ENCODE peak calls at places on chromosomes 11 and 22, in nine cellular contexts. L is AG04450, T is DND-41, X is ovary, R is pancreas, O is bronchial epithelial cell, W is prostate gland, V is H1, P is fibroblast of mammary gland. S is an unnamed sample.

GRCh38 chr11:108037211-108037610 is 28.5 kb downstream of the CUL5 start:
- DNase-seq in L (no peak), T (no peak), X (no peak), R (no peak), O (no peak), W (no peak), V (no peak), P (no peak), S (no peak)

GRCh38 chr11:1926156-1927031 is 6.9 kb downstream of the TNNT3 start:
- DNase-seq in L (no peak), T (no peak), X (no peak), R (peak), O (no peak), W (no peak), V (no peak), P (no peak), S (no peak)

GRCh38 chr11:63833048-63833447 is 5.9 kb upstream of the MARK2 start:
- DNase-seq in L (no peak), T (no peak), X (no peak), R (no peak), O (no peak), W (no peak), V (no peak), P (no peak), S (no peak)

GRCh38 chr22:28948404-28948803 is 65.0 kb downstream of the ZNRF3 start:
- DNase-seq in L (no peak), T (no peak), X (no peak), R (no peak), O (no peak), W (no peak), V (no peak), P (no peak), S (no peak)

GRCh38 chr11:74319139-74319538 is 7.7 kb upstream of the P4HA3 start:
- DNase-seq in L (no peak), T (no peak), X (no peak), R (no peak), O (peak), W (no peak), V (no peak), P (peak), S (no peak)

GRCh38 chr22:33519140-33519973 is 400.9 kb downstream of the LARGE1 start:
- DNase-seq in L (no peak), T (no peak), X (peak), R (no peak), O (peak), W (peak), V (no peak), P (peak), S (peak)

GRCh38 chr11:76069061-76069460 is 137.2 kb downstream of the WNT11 start:
- DNase-seq in L (no peak), T (no peak), X (no peak), R (no peak), O (no peak), W (no peak), V (no peak), P (no peak), S (no peak)

GRCh38 chr22:20088263-20088648 is 8.2 kb downstream of the DGCR8 start:
- DNase-seq in L (no peak), T (no peak), X (no peak), R (no peak), O (no peak), W (no peak), V (no peak), P (no peak), S (no peak)

GRCh38 chr11:1160231-1161101 is 2.7 kb downstream of the MUC5AC start:
- DNase-seq in L (no peak), T (no peak), X (no peak), R (peak), O (no peak), W (no peak), V (no peak), P (no peak), S (no peak)

GRCh38 chr11:5252280-5253265 is 2.0 kb downstream of the HBG2 start:
- DNase-seq in L (no peak), T (no peak), X (no peak), R (no peak), O (no peak), W (no peak), V (no peak), P (no peak), S (no peak)

GRCh38 chr11:106691807-106692365 is 326.4 kb downstream of the GUCY1A2 start:
- DNase-seq in L (peak), T (no peak), X (no peak), R (no peak), O (peak), W (no peak), V (no peak), P (peak), S (no peak)

GRCh38 chr22:39214006-39214382 is 30.8 kb downstream of the PDGFB start:
- DNase-seq in L (no peak), T (no peak), X (no peak), R (peak), O (no peak), W (no peak), V (no peak), P (no peak), S (no peak)

GRCh38 chr11:57490456-57491248 is 24.9 kb downstream of the SLC43A1 start:
- DNase-seq in L (no peak), T (no peak), X (no peak), R (no peak), O (peak), W (no peak), V (no peak), P (peak), S (no peak)

GRCh38 chr11:111951565-111951964 is 14.4 kb downstream of the DIXDC1 start:
- DNase-seq in L (no peak), T (no peak), X (no peak), R (no peak), O (no peak), W (no peak), V (no peak), P (no peak), S (no peak)

GRCh38 chr22:19825904-19826618 is 28.6 kb downstream of the GNB1L start:
- DNase-seq in L (no peak), T (peak), X (no peak), R (peak), O (no peak), W (no peak), V (no peak), P (no peak), S (no peak)

GRCh38 chr22:27983361-27983791 is 64.3 kb upstream of the PITPNB start:
- DNase-seq in L (no peak), T (no peak), X (no peak), R (no peak), O (no peak), W (no peak), V (no peak), P (no peak), S (no peak)

GRCh38 chr11:83070878-83071640 is 638 bp downstream of the RAB30 start:
- DNase-seq in L (no peak), T (no peak), X (peak), R (peak), O (peak), W (peak), V (no peak), P (peak), S (no peak)

GRCh38 chr11:66907751-66908173 is 50.4 kb downstream of the PC start:
- DNase-seq in L (no peak), T (no peak), X (no peak), R (no peak), O (no peak), W (no peak), V (no peak), P (no peak), S (no peak)

GRCh38 chr11:111788051-111788450 is 21.9 kb upstream of the PPP2R1B start:
- DNase-seq in L (no peak), T (no peak), X (no peak), R (no peak), O (no peak), W (peak), V (no peak), P (no peak), S (no peak)

GRCh38 chr11:117626576-117626975 is 170.4 kb downstream of the DSCAML1 start:
- DNase-seq in L (no peak), T (no peak), X (no peak), R (peak), O (no peak), W (no peak), V (no peak), P (no peak), S (no peak)
- H3K4me3 ChIP-seq in L (no peak), T (no peak), X (no peak), R (no peak), O (no peak), W (no peak), V (no peak), P (no peak), S (no peak)

GRCh38 chr22:45290410-45290936 is 5.7 kb downstream of the UPK3A start:
- DNase-seq in L (peak), T (no peak), X (no peak), R (no peak), O (peak), W (peak), V (no peak), P (peak), S (no peak)

GRCh38 chr22:45284705-45285305 is at the start of gene UPK3A:
- DNase-seq in L (no peak), T (no peak), X (no peak), R (peak), O (no peak), W (peak), V (no peak), P (no peak), S (no peak)

GRCh38 chr22:45286854-45287551 is 2.3 kb downstream of the UPK3A start:
- DNase-seq in L (no peak), T (no peak), X (no peak), R (no peak), O (no peak), W (no peak), V (no peak), P (no peak), S (no peak)

GRCh38 chr22:45280995-45281394 is 3.8 kb upstream of the UPK3A start:
- DNase-seq in L (no peak), T (no peak), X (no peak), R (no peak), O (no peak), W (no peak), V (no peak), P (no peak), S (no peak)

GRCh38 chr22:45285431-45286058 is 796 bp downstream of the UPK3A start:
- DNase-seq in L (no peak), T (no peak), X (no peak), R (no peak), O (no peak), W (no peak), V (no peak), P (no peak), S (no peak)
- H3K4me3 ChIP-seq in L (no peak), T (no peak), X (no peak), R (no peak), O (no peak), W (peak), V (peak), P (no peak), S (no peak)

DNA sequence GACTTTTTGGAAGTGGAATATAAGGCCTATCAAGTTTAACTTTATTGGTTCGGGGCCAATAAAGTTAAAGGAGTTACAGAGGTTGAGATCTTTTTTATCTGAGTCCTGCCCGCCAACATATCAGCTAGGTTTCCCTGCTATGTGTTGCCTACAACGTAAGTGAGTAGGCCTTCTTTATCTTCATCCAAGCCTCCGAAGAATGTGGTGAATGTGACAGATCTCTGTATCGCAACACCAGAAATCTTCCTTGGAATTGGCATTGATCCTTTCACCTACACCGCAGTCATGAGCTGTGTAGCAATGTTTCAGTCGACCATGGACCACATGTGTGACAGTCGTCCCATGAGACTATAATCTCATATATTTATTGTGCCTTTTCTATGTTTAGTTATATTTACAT is 37.3 kb upstream of the CADM1 start:
- DNase-seq in L (no peak), T (no peak), X (no peak), R (no peak), O (no peak), W (no peak), V (no peak), P (no peak), S (no peak)
- H3K4me3 ChIP-seq in L (no peak), T (no peak), X (no peak), R (no peak), O (no peak), W (no peak), V (no peak), P (no peak), S (no peak)

GRCh38 chr11:85809191-85809590 is 1.8 kb downstream of the SYTL2 start:
- DNase-seq in L (no peak), T (no peak), X (no peak), R (no peak), O (no peak), W (no peak), V (no peak), P (no peak), S (no peak)
- H3K4me3 ChIP-seq in L (peak), T (no peak), X (no peak), R (no peak), O (no peak), W (no peak), V (no peak), P (no peak), S (no peak)

DNA sequence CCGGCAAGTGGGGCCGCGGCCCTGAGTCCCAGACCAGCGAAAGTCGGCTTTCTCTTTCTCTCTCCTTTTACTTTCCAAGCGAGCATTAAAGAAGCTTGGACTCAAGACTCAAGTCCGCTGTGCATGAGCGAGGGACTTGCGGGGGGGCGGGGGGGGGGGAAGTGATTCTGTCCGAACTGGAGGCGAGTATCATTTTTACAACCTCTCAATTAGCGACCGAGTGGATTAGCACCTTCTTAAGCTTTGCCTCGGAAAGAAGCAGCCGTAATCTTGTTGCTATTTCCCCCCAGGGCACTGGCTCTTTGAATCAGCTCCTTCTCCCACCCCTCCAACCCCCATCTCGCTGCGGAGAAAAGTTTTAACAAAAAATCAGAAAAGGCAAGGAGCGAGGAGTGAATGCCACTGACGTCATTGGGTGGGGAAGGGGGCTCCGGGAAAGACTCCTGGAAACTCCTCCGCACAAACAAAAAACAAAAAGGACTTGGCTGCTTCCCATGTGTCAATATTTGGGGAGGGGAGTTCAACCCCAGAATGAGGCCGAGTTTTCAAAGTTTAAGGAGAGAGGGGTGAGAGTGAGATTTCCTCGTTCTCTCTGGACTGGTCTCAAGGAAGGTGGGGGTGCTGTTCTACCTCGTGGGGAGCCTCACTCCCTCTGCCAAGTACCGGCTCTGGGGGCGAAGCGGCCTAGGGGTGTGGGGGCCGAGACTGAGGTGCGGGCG is 2.3 kb upstream of the PAX6 start:
- DNase-seq in L (no peak), T (no peak), X (no peak), R (no peak), O (no peak), W (no peak), V (no peak), P (no peak), S (no peak)
- H3K4me3 ChIP-seq in L (peak), T (no peak), X (peak), R (peak), O (no peak), W (peak), V (peak), P (peak), S (peak)